ENCODE peak calls at places on chromosome 10, in ten cellular contexts. D, E, N, A, V, G, Y, J, C and R are unnamed samples.

GRCh38 chr10:17624996-17625395 is 7.8 kb upstream of the HACD1 start:
- DNase-seq in D (no peak), E (no peak), N (no peak), A (no peak), V (no peak), G (no peak), Y (no peak), J (no peak), C (no peak), R (no peak)

GRCh38 chr10:110425684-110426293 is 71.9 kb upstream of the DUSP5 start:
- DNase-seq in D (no peak), E (no peak), N (no peak), A (no peak), V (no peak), G (no peak), Y (no peak), J (peak; percentile 86), C (no peak), R (peak; percentile 61)

GRCh38 chr10:89553064-89553734 is 17.8 kb upstream of the SLC16A12 start:
- DNase-seq in D (no peak), E (no peak), N (no peak), A (no peak), V (no peak), G (no peak), Y (no peak), J (peak; percentile 88), C (no peak), R (peak; percentile 92)

GRCh38 chr10:35421553-35422178 is 85.4 kb downstream of the CCNY start:
- DNase-seq in D (no peak), E (no peak), N (no peak), A (no peak), V (no peak), G (peak; percentile 52), Y (no peak), J (peak; percentile 82), C (no peak), R (peak; percentile 99)

GRCh38 chr10:72954596-72955569 is at the start of gene PLA2G12B:
- DNase-seq in D (peak; percentile 38), E (no peak), N (no peak), A (no peak), V (no peak), G (no peak), Y (no peak), J (no peak), C (no peak), R (no peak)

GRCh38 chr10:46787321-46787615 is 124.0 kb upstream of the PTPN20 start:
- DNase-seq in D (peak; percentile 21), E (peak; percentile 25), N (no peak), A (no peak), V (no peak), G (no peak), Y (no peak), J (peak; percentile 42), C (no peak), R (peak; percentile 46)

GRCh38 chr10:52400564-52400963 is 86.5 kb downstream of the DKK1 start:
- DNase-seq in D (no peak), E (no peak), N (no peak), A (no peak), V (no peak), G (no peak), Y (no peak), J (peak; percentile 16), C (no peak), R (peak; percentile 42)

GRCh38 chr10:73908853-73909611 is 1.9 kb upstream of the PLAU start:
- DNase-seq in D (no peak), E (no peak), N (no peak), A (no peak), V (no peak), G (peak; percentile 48), Y (no peak), J (peak; percentile 100), C (peak; percentile 33), R (peak; percentile 100)

GRCh38 chr10:67257427-67258144 is 331.8 kb downstream of the LRRTM3 start:
- DNase-seq in D (no peak), E (no peak), N (no peak), A (no peak), V (no peak), G (no peak), Y (no peak), J (no peak), C (no peak), R (no peak)

GRCh38 chr10:73060738-73061635 is 35.7 kb downstream of the P4HA1 start:
- DNase-seq in D (peak; percentile 27), E (peak; percentile 7), N (no peak), A (no peak), V (no peak), G (no peak), Y (peak; percentile 85), J (peak; percentile 37), C (no peak), R (peak; percentile 98)

GRCh38 chr10:110363572-110364411 is 59.1 kb upstream of the SMNDC1 start:
- DNase-seq in D (no peak), E (no peak), N (no peak), A (no peak), V (no peak), G (no peak), Y (no peak), J (peak; percentile 56), C (no peak), R (no peak)

GRCh38 chr10:104406715-104407517 is 53.3 kb downstream of the CFAP58 start:
- DNase-seq in D (peak; percentile 44), E (no peak), N (no peak), A (no peak), V (no peak), G (no peak), Y (peak; percentile 68), J (peak; percentile 27), C (no peak), R (peak; percentile 47)

GRCh38 chr10:14456870-14457266 is 126.1 kb upstream of the FRMD4A start:
- DNase-seq in D (no peak), E (no peak), N (no peak), A (no peak), V (no peak), G (no peak), Y (no peak), J (no peak), C (no peak), R (no peak)

GRCh38 chr10:93826355-93826754 is 67.4 kb upstream of the SLC35G1 start:
- DNase-seq in D (no peak), E (no peak), N (no peak), A (no peak), V (peak; percentile 70), G (no peak), Y (peak; percentile 26), J (no peak), C (no peak), R (no peak)

GRCh38 chr10:30607814-30608213 is 21.7 kb downstream of the LYZL2 start:
- DNase-seq in D (no peak), E (no peak), N (no peak), A (no peak), V (no peak), G (no peak), Y (no peak), J (no peak), C (no peak), R (no peak)

GRCh38 chr10:133106516-133106915 is 18.8 kb downstream of the ADGRA1 start:
- DNase-seq in D (no peak), E (no peak), N (no peak), A (no peak), V (no peak), G (no peak), Y (no peak), J (no peak), C (no peak), R (no peak)

GRCh38 chr10:131841669-131842139 is 59.1 kb upstream of the PPP2R2D start:
- DNase-seq in D (no peak), E (no peak), N (no peak), A (no peak), V (no peak), G (no peak), Y (no peak), J (no peak), C (no peak), R (no peak)
- H3K27ac ChIP-seq in D (no peak overlapping the region), E (no peak overlapping the region), N (no peak overlapping the region), A (no peak overlapping the region), V (no peak overlapping the region), G (no peak overlapping the region), Y (no peak overlapping the region), J (no peak overlapping the region), C (no peak overlapping the region), R (no peak overlapping the region)

DNA sequence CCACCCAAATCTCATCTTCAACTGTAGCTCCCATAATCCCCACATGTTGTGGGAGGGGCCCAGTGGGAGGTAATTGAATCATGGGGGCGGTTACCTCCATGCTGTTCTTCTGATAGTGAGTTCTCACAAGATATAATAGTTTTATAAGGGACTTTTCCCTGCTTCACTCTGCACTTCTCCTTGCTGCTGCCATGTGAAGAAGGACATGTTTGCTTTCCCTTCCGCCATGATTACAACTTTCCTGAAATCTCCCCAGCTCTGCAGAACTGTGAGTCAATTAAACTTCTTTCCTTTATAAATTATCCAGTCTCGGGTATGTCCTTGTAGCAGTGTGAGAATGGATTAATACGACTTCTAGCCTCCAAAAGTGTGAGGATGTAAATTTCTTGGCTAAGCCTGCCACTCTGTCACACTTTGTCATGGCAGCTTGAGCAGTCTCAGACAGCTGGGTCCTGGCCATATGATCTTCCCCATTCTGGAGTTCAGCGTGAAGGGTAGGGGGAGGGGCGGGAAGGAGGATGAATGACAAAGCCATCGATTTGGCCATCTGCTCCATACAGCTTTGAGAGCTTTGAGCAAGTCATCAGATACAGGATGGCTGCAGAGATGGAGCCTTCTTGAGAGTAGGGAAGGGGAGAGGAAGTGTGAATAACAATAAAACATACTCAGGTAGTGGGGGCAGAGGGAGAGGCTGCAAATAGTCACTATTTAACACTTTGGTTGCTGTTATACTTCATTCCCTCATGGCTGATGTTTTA is 19.1 kb upstream of the INPP5F start:
- DNase-seq in D (no peak), E (no peak), N (no peak), A (no peak), V (no peak), G (no peak), Y (peak; percentile 65), J (no peak), C (no peak), R (no peak)
- H3K4me1 ChIP-seq in D (no peaks in the 10 kb centered on the region), E (peaks cover 6% of the 10 kb centered on the region), N (peaks cover 21% of the 10 kb centered on the region), A (peaks cover 4% of the 10 kb centered on the region), V (no peaks in the 10 kb centered on the region), G (no peaks in the 10 kb centered on the region), Y (peaks cover 8% of the 10 kb centered on the region), J (peaks cover 6% of the 10 kb centered on the region), C (no peaks in the 10 kb centered on the region), R (no peaks in the 10 kb centered on the region)

DNA sequence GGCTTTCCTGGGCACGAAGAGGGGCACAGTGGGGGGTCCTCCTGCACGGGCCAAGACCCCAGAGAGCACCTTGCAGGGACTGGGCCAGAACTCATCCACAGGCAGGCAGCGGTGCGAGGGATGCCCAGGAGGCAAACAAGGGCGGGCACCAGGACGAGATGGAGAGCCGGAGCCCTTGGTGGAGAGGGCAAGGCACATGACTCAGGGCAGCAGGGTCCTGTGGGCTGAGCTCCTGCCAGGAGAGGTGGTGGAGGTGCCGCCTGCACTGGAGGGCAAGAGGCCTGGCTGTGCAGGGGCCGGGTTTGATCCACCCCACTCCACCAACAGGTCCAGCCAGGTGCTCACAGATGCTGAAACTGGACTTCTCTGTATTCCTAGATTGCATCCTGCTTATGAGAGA is 170.9 kb downstream of the TCERG1L start:
- DNase-seq in D (no peak), E (no peak), N (no peak), A (no peak), V (no peak), G (no peak), Y (no peak), J (no peak), C (no peak), R (no peak)
- H3K4me3 ChIP-seq in D (no peak overlapping the region), E (no peak overlapping the region), N (no peak overlapping the region), A (no peak overlapping the region), V (no peak overlapping the region), G (no peak overlapping the region), Y (no peak overlapping the region), J (no peak overlapping the region), C (no peak overlapping the region), R (no peak overlapping the region)

GRCh38 chr10:62618576-62619408 is 185.7 kb upstream of the ADO start:
- DNase-seq in D (no peak), E (no peak), N (no peak), A (no peak), V (peak; percentile 88), G (no peak), Y (no peak), J (no peak), C (no peak), R (peak; percentile 99)
- H3K27ac ChIP-seq in D (no peak overlapping the region), E (no peak overlapping the region), N (no peak overlapping the region), A (peak overlapping the region; percentile 26), V (no peak overlapping the region), G (no peak overlapping the region), Y (no peak overlapping the region), J (no peak overlapping the region), C (no peak overlapping the region), R (peak overlapping the region; percentile 76)